ENCODE peak calls at places on chromosomes 4 and X, in ten cellular contexts. B is stomach, D is right lobe of liver, Y is heart left ventricle, T is ovary, O is prostate gland, C is IMR-90, X is tibial nerve, I is H1, J is transverse colon. E is an unnamed sample.
A peak's percentile ranks its signal among the peaks of the same experiment; 100 is the strongest.

GRCh38 chr4:10879411-10880110 is 195.0 kb upstream of the CLNK start:
- DNase-seq in D (no peak), T (no peak), B (no peak), X (no peak), Y (no peak), O (no peak), I (no peak), J (no peak), C (peak; percentile 16), E (no peak)

GRCh38 chr4:156575430-156576073 is 396.0 kb downstream of the PDGFC start:
- DNase-seq in B (no peak), C (no peak), O (no peak), D (no peak), X (no peak), I (peak; percentile 60), Y (no peak), T (no peak), J (no peak), E (peak; percentile 58)

GRCh38 chr4:122917731-122918130 is 4.7 kb downstream of the NUDT6 start:
- DNase-seq in C (peak; percentile 28), Y (no peak), I (no peak), X (no peak), D (no peak), O (no peak), J (no peak), T (no peak), B (no peak), E (no peak)

GRCh38 chrX:130772313-130773140 is 130.5 kb downstream of the ENOX2 start:
- DNase-seq in C (peak; percentile 73), D (no peak), O (peak; percentile 3), X (no peak), B (no peak), T (no peak), Y (no peak), J (no peak), I (no peak), E (no peak)

GRCh38 chr4:115515379-115516171 is 402.2 kb upstream of the NDST4 start:
- DNase-seq in C (no peak), T (no peak), I (no peak), D (no peak), Y (no peak), B (no peak), J (no peak), O (no peak), X (no peak), E (no peak)

GRCh38 chrX:3788494-3789233 is 75.2 kb upstream of the PRKX start:
- DNase-seq in O (no peak), T (no peak), D (no peak), X (no peak), C (no peak), I (no peak), B (no peak), Y (no peak), J (no peak), E (no peak)

GRCh38 chr4:153790962-153791551 is 2.2 kb upstream of the SFRP2 start:
- DNase-seq in Y (peak; percentile 41), D (no peak), T (no peak), I (peak; percentile 88), C (no peak), B (no peak), O (no peak), X (peak; percentile 41), J (no peak), E (no peak)

GRCh38 chr4:87209696-87210095 is 10.7 kb downstream of the KLHL8 start:
- DNase-seq in I (no peak), X (peak; percentile 46), Y (peak; percentile 66), C (no peak), T (peak; percentile 43), D (peak; percentile 74), J (peak; percentile 35), O (no peak), B (peak; percentile 42), E (no peak)

GRCh38 chrX:12702509-12703091 is 88.6 kb upstream of the PRPS2 start:
- DNase-seq in C (no peak), O (no peak), D (no peak), J (no peak), Y (no peak), B (no peak), I (peak; percentile 60), X (no peak), T (no peak), E (no peak)

GRCh38 chr4:40214661-40215418 is 18.0 kb downstream of the RHOH start:
- DNase-seq in J (no peak), Y (no peak), D (no peak), C (no peak), O (no peak), I (no peak), B (no peak), T (no peak), X (no peak), E (no peak)

GRCh38 chrX:53333853-53334252 is 52.5 kb upstream of the IQSEC2 start:
- DNase-seq in B (no peak), T (no peak), J (no peak), C (no peak), D (no peak), Y (no peak), O (no peak), X (no peak), I (no peak), E (no peak)

GRCh38 chr4:19693949-19694597 is 557.6 kb upstream of the SLIT2 start:
- DNase-seq in B (no peak), Y (peak; percentile 31), T (no peak), I (no peak), D (no peak), O (no peak), C (no peak), X (peak; percentile 4), J (no peak), E (no peak)

GRCh38 chr4:57168986-57169385 is 58.8 kb upstream of the IGFBP7 start:
- DNase-seq in C (no peak), T (no peak), D (no peak), B (no peak), X (no peak), Y (no peak), I (no peak), O (no peak), J (no peak), E (no peak)

GRCh38 chrX:65750674-65751469 is 83.4 kb downstream of the MSN start:
- DNase-seq in J (peak; percentile 21), B (no peak), Y (no peak), D (no peak), C (no peak), T (no peak), O (no peak), I (no peak), X (no peak), E (no peak)

GRCh38 chrX:48681539-48682183 is 1.9 kb upstream of the WAS start:
- DNase-seq in O (no peak), I (no peak), B (no peak), X (no peak), C (no peak), D (no peak), J (no peak), Y (no peak), T (no peak), E (no peak)

GRCh38 chrX:48676106-48676892 is 7.3 kb upstream of the WAS start:
- DNase-seq in I (peak; percentile 83), X (peak; percentile 72), D (peak; percentile 93), B (peak; percentile 91), J (peak; percentile 91), Y (peak; percentile 92), T (peak; percentile 88), O (peak; percentile 80), C (peak; percentile 75), E (peak; percentile 85)

GRCh38 chrX:48683411-48683982 is at the start of gene WAS:
- DNase-seq in I (no peak), C (no peak), T (no peak), X (no peak), J (peak; percentile 15), B (no peak), O (no peak), Y (peak; percentile 54), D (no peak), E (no peak)

GRCh38 chrX:48676893-48677270 is 6.7 kb upstream of the WAS start:
- DNase-seq in I (no peak), Y (peak; percentile 33), C (no peak), B (no peak), X (no peak), D (no peak), O (no peak), T (no peak), J (peak; percentile 27), E (no peak)

GRCh38 chrX:48677456-48678030 is 6.1 kb upstream of the WAS start:
- DNase-seq in Y (no peak), D (peak; percentile 85), J (no peak), O (no peak), I (no peak), B (no peak), T (no peak), X (no peak), C (no peak), E (no peak)
- H3K4me3 ChIP-seq in Y (peak overlapping the region; percentile 76), D (peak overlapping the region; percentile 63), J (peak overlapping the region; percentile 63), O (no peak overlapping the region), I (peak overlapping the region; percentile 88), B (no peak overlapping the region), T (no peak overlapping the region), X (peak overlapping the region; percentile 73), C (no peak overlapping the region), E (peak overlapping the region; percentile 66)

DNA sequence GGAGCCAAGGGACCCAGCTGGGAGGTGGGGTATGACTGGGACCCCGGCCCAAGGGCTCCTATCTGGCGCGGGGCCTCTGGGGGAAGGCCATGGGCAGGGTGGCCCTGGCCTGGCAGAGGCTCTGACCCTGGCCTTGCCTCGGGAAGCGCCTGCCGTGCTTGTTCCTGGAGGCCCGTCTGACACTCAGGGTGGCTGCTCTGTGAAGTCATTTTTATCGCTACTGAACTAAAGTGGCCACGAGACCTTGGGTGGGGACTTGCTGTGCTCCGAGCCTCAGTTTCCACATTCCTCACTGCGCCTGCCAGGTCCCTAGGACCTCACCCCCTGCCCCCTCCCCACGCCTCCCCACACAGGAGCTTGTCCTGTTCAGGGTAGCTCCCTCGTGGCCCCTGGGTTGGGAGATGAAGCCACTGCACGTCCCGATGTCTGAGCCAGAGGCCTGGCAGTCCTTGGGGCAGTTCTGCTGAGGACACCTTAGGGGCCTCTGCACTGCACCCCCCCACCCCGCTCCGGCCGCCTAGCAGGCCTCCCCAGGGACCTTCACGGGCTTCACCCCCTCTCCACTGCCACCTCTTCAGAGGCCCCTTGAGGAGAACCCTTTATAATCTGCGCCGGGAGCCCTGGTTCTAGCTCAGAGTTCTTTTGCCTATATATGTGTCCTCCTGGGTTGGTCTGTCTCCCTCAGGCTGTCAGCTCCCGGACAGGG is 639 bp upstream of the SORCS2 start:
- DNase-seq in X (no peak), T (no peak), I (no peak), B (no peak), C (no peak), D (peak; percentile 42), J (no peak), O (no peak), Y (no peak), E (peak; percentile 47)
- H3K27me3 ChIP-seq in X (no peaks in the 10 kb centered on the region), T (no peaks in the 10 kb centered on the region), I (peaks cover 32% of the 10 kb centered on the region), B (no peaks in the 10 kb centered on the region), C (peaks cover 85% of the 10 kb centered on the region), D (no peaks in the 10 kb centered on the region), J (peaks cover 79% of the 10 kb centered on the region), O (peaks cover 11% of the 10 kb centered on the region), Y (peaks cover 47% of the 10 kb centered on the region), E (peaks cover 67% of the 10 kb centered on the region)

GRCh38 chr4:145937990-145938611 is 522 bp downstream of the ZNF827 start:
- DNase-seq in J (peak; percentile 28), D (no peak), Y (no peak), B (no peak), C (peak; percentile 27), X (no peak), I (peak; percentile 48), T (peak; percentile 32), O (peak; percentile 10), E (no peak)
- TF ChIP-seq POLR2A in J (no peak), D (no peak), Y (no peak), B (no peak), C (no peak), X (no peak), I (no peak), T (no peak), O (no peak), E (no peak)

GRCh38 chr4:41471672-41472071 is 66.3 kb upstream of the LIMCH1 start:
- DNase-seq in D (no peak), Y (no peak), O (peak; percentile 43), C (no peak), X (no peak), I (no peak), J (no peak), T (no peak), B (no peak), E (no peak)
- H3K4me3 ChIP-seq in D (no peak overlapping the region), Y (no peak overlapping the region), O (no peak overlapping the region), C (no peak overlapping the region), X (no peak overlapping the region), I (no peak overlapping the region), J (no peak overlapping the region), T (no peak overlapping the region), B (no peak overlapping the region), E (no peak overlapping the region)